ENCODE peak calls at places on chromosome 22, in four cellular contexts. Y is stimulated activated CD4-positive, alpha-beta T cell treated with anti-CD3 and anti-CD28 coated beads, TNF-alpha, amount 100 ng/mL, for 48 hours; T is GM20000; O is GM23248. I is an unnamed sample.

GRCh38 chr22:39173050-39173706 is 20.7 kb upstream of the CBX7 start:
- DNase-seq in Y (no peak), T (no peak), O (no peak), I (no peak)

GRCh38 chr22:43888740-43889139 is 3.1 kb downstream of the PNPLA5 start:
- DNase-seq in Y (no peak), T (no peak), O (no peak), I (no peak)

GRCh38 chr22:23581252-23581634 is 1.2 kb upstream of the IGLL1 start:
- DNase-seq in Y (no peak), T (no peak), O (no peak), I (no peak)

GRCh38 chr22:37519268-37520195 is at the start of gene CARD10:
- DNase-seq in Y (no peak), T (peak; percentile 65), O (peak; percentile 45), I (no peak)

GRCh38 chr22:40641269-40641668 is 4.8 kb upstream of the MRTFA start:
- DNase-seq in Y (no peak), T (no peak), O (no peak), I (no peak)

GRCh38 chr22:16783930-16784354 is 41.3 kb downstream of the XKR3 start:
- DNase-seq in Y (no peak), T (no peak), O (peak; percentile 27), I (peak; percentile 48)

GRCh38 chr22:49303781-49304461 is 523.8 kb downstream of the BRD1 start:
- DNase-seq in Y (no peak), T (no peak), O (no peak), I (no peak)

GRCh38 chr22:49765951-49766350 is 61.7 kb downstream of the BRD1 start:
- DNase-seq in Y (no peak), T (no peak), O (no peak), I (no peak)

GRCh38 chr22:36387914-36388864 is at the start of gene MYH9:
- DNase-seq in Y (peak; percentile 99), T (peak; percentile 99), O (peak; percentile 100), I (peak; percentile 99)

GRCh38 chr22:22737590-22737989 is 93.2 kb downstream of the GGTLC2 start:
- DNase-seq in Y (no peak), T (no peak), O (no peak), I (no peak)